ENCODE peak calls at places on chromosomes 3 and 15, in four cellular contexts. D is GM23248, T is lung, O is ovary. M is an unnamed sample.
A peak's percentile ranks its signal among the peaks of the same experiment; 100 is the strongest.

GRCh38 chr3:179750720-179751328 is 98.0 kb downstream of the USP13 start:
- DNase-seq in D (peak; percentile 65), T (no peak), O (no peak), M (no peak)

GRCh38 chr3:171116365-171116764 is 89.8 kb upstream of the SLC2A2 start:
- DNase-seq in D (peak; percentile 62), T (no peak), O (no peak), M (no peak)

GRCh38 chr3:111541911-111542483 is at the start of gene CD96:
- DNase-seq in D (peak; percentile 13), T (no peak), O (no peak), M (no peak)

GRCh38 chr3:50648297-50648696 is 26.4 kb upstream of the DOCK3 start:
- DNase-seq in D (no peak), T (no peak), O (no peak), M (no peak)

GRCh38 chr15:95097366-95097765 is 866.0 kb downstream of the MCTP2 start:
- DNase-seq in D (no peak), T (no peak), O (no peak), M (no peak)

GRCh38 chr3:8069981-8070380 is 431.6 kb upstream of the LMCD1 start:
- DNase-seq in D (no peak), T (no peak), O (no peak), M (no peak)

GRCh38 chr15:90982135-90982534 is 12.2 kb downstream of the PRC1 start:
- DNase-seq in D (peak; percentile 64), T (no peak), O (no peak), M (no peak)

GRCh38 chr3:14484741-14485140 is 55.4 kb downstream of the GRIP2 start:
- DNase-seq in D (no peak), T (no peak), O (no peak), M (no peak)

GRCh38 chr3:4139462-4140140 is 163.6 kb upstream of the SETMAR start:
- DNase-seq in D (no peak), T (no peak), O (no peak), M (no peak)

GRCh38 chr3:127772273-127772672 is 50.0 kb downstream of the MGLL start:
- DNase-seq in D (no peak), T (no peak), O (no peak), M (no peak)

GRCh38 chr3:58074997-58075396 is 66.8 kb downstream of the FLNB start:
- DNase-seq in D (no peak), T (no peak), O (no peak), M (no peak)

GRCh38 chr3:16770021-16770420 is 114.7 kb upstream of the PLCL2 start:
- DNase-seq in D (no peak), T (no peak), O (no peak), M (no peak)

GRCh38 chr3:128872282-128872681 is 7.1 kb upstream of the ACAD9 start:
- DNase-seq in D (no peak), T (no peak), O (no peak), M (no peak)

GRCh38 chr3:100268986-100269385 is 8.2 kb downstream of the TBC1D23 start:
- DNase-seq in D (peak; percentile 54), T (no peak), O (no peak), M (no peak)

GRCh38 chr3:37640636-37641375 is 220.9 kb upstream of the CTDSPL start:
- DNase-seq in D (no peak), T (no peak), O (no peak), M (no peak)

GRCh38 chr15:98177950-98178848 is 217.7 kb downstream of the ARRDC4 start:
- DNase-seq in D (peak; percentile 82), T (peak; percentile 33), O (no peak), M (peak; percentile 26)

GRCh38 chr3:47016934-47017435 is 37.5 kb downstream of the NBEAL2 start:
- DNase-seq in D (peak; percentile 90), T (no peak), O (no peak), M (no peak)

GRCh38 chr15:98737122-98737521 is 88.8 kb downstream of the IGF1R start:
- DNase-seq in D (no peak), T (no peak), O (no peak), M (no peak)

GRCh38 chr15:47551079-47551478 is 166.2 kb upstream of the SEMA6D start:
- DNase-seq in D (peak; percentile 3), T (no peak), O (no peak), M (no peak)

GRCh38 chr15:61661791-61662190 is 398.5 kb downstream of the VPS13C start:
- DNase-seq in D (peak; percentile 11), T (no peak), O (no peak), M (peak; percentile 54)

GRCh38 chr15:95684693-95685115 is 645.8 kb upstream of the NR2F2 start:
- DNase-seq in D (peak; percentile 90), T (no peak), O (no peak), M (peak; percentile 28)

GRCh38 chr3:11096266-11097135 is 57.8 kb upstream of the HRH1 start:
- DNase-seq in D (peak; percentile 98), T (peak; percentile 69), O (peak; percentile 87), M (peak; percentile 90)

GRCh38 chr3:70989174-70989573 is 594.4 kb downstream of the FOXP1 start:
- DNase-seq in D (peak; percentile 75), T (no peak), O (no peak), M (no peak)

GRCh38 chr3:53599780-53600179 is 105.4 kb downstream of the CACNA1D start:
- DNase-seq in D (no peak), T (no peak), O (no peak), M (no peak)

GRCh38 chr15:69092159-69092558 is 68.3 kb upstream of the GLCE start:
- DNase-seq in D (peak; percentile 32), T (no peak), O (no peak), M (no peak)

GRCh38 chr15:31300208-31300661 is 26.4 kb upstream of the KLF13 start:
- DNase-seq in D (no peak), T (peak; percentile 28), O (no peak), M (no peak)

GRCh38 chr15:31300981-31301686 is 25.5 kb upstream of the KLF13 start:
- DNase-seq in D (no peak), T (peak; percentile 24), O (no peak), M (no peak)

GRCh38 chr15:31298707-31299172 is 27.9 kb upstream of the KLF13 start:
- DNase-seq in D (no peak), T (peak; percentile 16), O (no peak), M (no peak)

GRCh38 chr15:31297880-31298456 is 28.7 kb upstream of the KLF13 start:
- DNase-seq in D (no peak), T (peak; percentile 24), O (no peak), M (no peak)

GRCh38 chr15:31299588-31300207 is 26.9 kb upstream of the KLF13 start:
- DNase-seq in D (no peak), T (peak; percentile 20), O (no peak), M (no peak)
- H3K27ac ChIP-seq in D (no peak overlapping the region), T (no peak overlapping the region), O (no peak overlapping the region), M (no peak overlapping the region)

GRCh38 chr3:154345422-154346122 is 21.3 kb upstream of the DHX36 start:
- DNase-seq in D (no peak), T (no peak), O (no peak), M (no peak)
- H3K27ac ChIP-seq in D (no peak overlapping the region), T (no peak overlapping the region), O (no peak overlapping the region), M (no peak overlapping the region)

GRCh38 chr3:45188714-45189659 is 37.1 kb downstream of the TMEM158 start:
- DNase-seq in D (no peak), T (no peak), O (no peak), M (no peak)

GRCh38 chr3:45187597-45188210 is 38.4 kb downstream of the TMEM158 start:
- DNase-seq in D (no peak), T (no peak), O (no peak), M (no peak)

GRCh38 chr3:45191924-45192417 is 34.1 kb downstream of the TMEM158 start:
- DNase-seq in D (no peak), T (no peak), O (no peak), M (no peak)

GRCh38 chr3:45194791-45195190 is 31.3 kb downstream of the TMEM158 start:
- DNase-seq in D (no peak), T (no peak), O (no peak), M (no peak)

GRCh38 chr3:45191424-45191823 is 34.7 kb downstream of the TMEM158 start:
- DNase-seq in D (no peak), T (no peak), O (no peak), M (no peak)
- H3K27ac ChIP-seq in D (no peak overlapping the region), T (no peak overlapping the region), O (no peak overlapping the region), M (no peak overlapping the region)

GRCh38 chr3:117748131-117748530 is 1038.6 kb downstream of the TUSC7 start:
- DNase-seq in D (peak; percentile 17), T (no peak), O (no peak), M (no peak)
- H3K27ac ChIP-seq in D (no peak overlapping the region), T (no peak overlapping the region), O (no peak overlapping the region), M (no peak overlapping the region)

GRCh38 chr15:39154136-39154770 is 426.6 kb upstream of the THBS1 start:
- DNase-seq in D (no peak), T (no peak), O (no peak), M (no peak)
- H3K27ac ChIP-seq in D (no peak overlapping the region), T (no peak overlapping the region), O (no peak overlapping the region), M (peak overlapping the region; percentile 67)